ENCODE peak calls at places on chromosomes 2 and 18, in six cellular contexts. One of them, this sample, is unnamed. For H3K79me2, the result is how much of the 10 kb centered on the place peaks cover.

GRCh38 chr2:134335601-134336000 is 81.7 kb downstream of the MGAT5 start:
- DNase-seq in GM23248: no peak
- DNase-seq in K562: no peak
- DNase-seq in MM.1S: no peak
- DNase-seq in fibroblast of lung: no peak
- DNase-seq in neural progenitor cell: no peak
- DNase-seq in this sample: no peak

GRCh38 chr2:28683100-28683706 is 68.4 kb upstream of the PPP1CB start:
- DNase-seq in GM23248: peak
- DNase-seq in K562: peak
- DNase-seq in MM.1S: no peak
- DNase-seq in fibroblast of lung: peak
- DNase-seq in neural progenitor cell: peak
- DNase-seq in this sample: no peak

GRCh38 chr2:42327125-42327524 is 33.9 kb downstream of the COX7A2L start:
- DNase-seq in GM23248: no peak
- DNase-seq in K562: no peak
- DNase-seq in MM.1S: no peak
- DNase-seq in fibroblast of lung: no peak
- DNase-seq in neural progenitor cell: no peak
- DNase-seq in this sample: no peak

GRCh38 chr2:177455187-177455586 is 62.6 kb downstream of the AGPS start:
- DNase-seq in GM23248: no peak
- DNase-seq in K562: no peak
- DNase-seq in MM.1S: no peak
- DNase-seq in fibroblast of lung: no peak
- DNase-seq in neural progenitor cell: no peak
- DNase-seq in this sample: no peak

GRCh38 chr2:56185101-56185581 is 1.4 kb downstream of the CCDC85A start:
- DNase-seq in GM23248: peak
- DNase-seq in K562: no peak
- DNase-seq in MM.1S: no peak
- DNase-seq in fibroblast of lung: no peak
- DNase-seq in neural progenitor cell: peak
- DNase-seq in this sample: no peak

GRCh38 chr2:61362873-61363272 is 108.0 kb downstream of the USP34 start:
- DNase-seq in GM23248: no peak
- DNase-seq in K562: no peak
- DNase-seq in MM.1S: no peak
- DNase-seq in fibroblast of lung: no peak
- DNase-seq in neural progenitor cell: no peak
- DNase-seq in this sample: no peak

GRCh38 chr2:3189076-3189591 is 188.5 kb downstream of the EIPR1 start:
- DNase-seq in GM23248: no peak
- DNase-seq in K562: no peak
- DNase-seq in MM.1S: no peak
- DNase-seq in fibroblast of lung: no peak
- DNase-seq in neural progenitor cell: no peak
- DNase-seq in this sample: no peak

GRCh38 chr18:25113081-25113480 is 238.9 kb downstream of the ZNF521 start:
- DNase-seq in GM23248: no peak
- DNase-seq in K562: no peak
- DNase-seq in MM.1S: no peak
- DNase-seq in fibroblast of lung: no peak
- DNase-seq in neural progenitor cell: peak
- DNase-seq in this sample: no peak

GRCh38 chr2:96408631-96409542 is 73.3 kb downstream of the NCAPH start:
- DNase-seq in GM23248: peak
- DNase-seq in K562: no peak
- DNase-seq in MM.1S: no peak
- DNase-seq in fibroblast of lung: peak
- DNase-seq in neural progenitor cell: peak
- DNase-seq in this sample: no peak

GRCh38 chr18:27540126-27540525 is 355.0 kb upstream of the CHST9 start:
- DNase-seq in GM23248: no peak
- DNase-seq in K562: no peak
- DNase-seq in MM.1S: no peak
- DNase-seq in fibroblast of lung: no peak
- DNase-seq in neural progenitor cell: peak
- DNase-seq in this sample: no peak

GRCh38 chr18:50662775-50663383 is 103.0 kb downstream of the MAPK4 start:
- DNase-seq in GM23248: no peak
- DNase-seq in K562: no peak
- DNase-seq in MM.1S: no peak
- DNase-seq in fibroblast of lung: no peak
- DNase-seq in neural progenitor cell: peak
- DNase-seq in this sample: no peak

GRCh38 chr2:127401757-127402695 is 14.3 kb upstream of the MAP3K2 start:
- DNase-seq in GM23248: peak
- DNase-seq in K562: no peak
- DNase-seq in MM.1S: no peak
- DNase-seq in fibroblast of lung: no peak
- DNase-seq in neural progenitor cell: no peak
- DNase-seq in this sample: no peak

GRCh38 chr2:203743441-203743932 is 37.0 kb downstream of the CD28 start:
- DNase-seq in GM23248: peak
- DNase-seq in K562: no peak
- DNase-seq in MM.1S: no peak
- DNase-seq in fibroblast of lung: peak
- DNase-seq in neural progenitor cell: no peak
- DNase-seq in this sample: no peak

GRCh38 chr2:207135340-207135739 is 30.4 kb downstream of the KLF7 start:
- DNase-seq in GM23248: peak
- DNase-seq in K562: no peak
- DNase-seq in MM.1S: no peak
- DNase-seq in fibroblast of lung: peak
- DNase-seq in neural progenitor cell: no peak
- DNase-seq in this sample: no peak

GRCh38 chr2:60735496-60736250 is 20.4 kb upstream of the PAPOLG start:
- DNase-seq in GM23248: peak
- DNase-seq in K562: peak
- DNase-seq in MM.1S: peak
- DNase-seq in fibroblast of lung: no peak
- DNase-seq in neural progenitor cell: peak
- DNase-seq in this sample: no peak

GRCh38 chr2:206993964-206994363 is 54.6 kb downstream of the CPO start:
- DNase-seq in GM23248: no peak
- DNase-seq in K562: no peak
- DNase-seq in MM.1S: no peak
- DNase-seq in fibroblast of lung: peak
- DNase-seq in neural progenitor cell: no peak
- DNase-seq in this sample: no peak

DNA sequence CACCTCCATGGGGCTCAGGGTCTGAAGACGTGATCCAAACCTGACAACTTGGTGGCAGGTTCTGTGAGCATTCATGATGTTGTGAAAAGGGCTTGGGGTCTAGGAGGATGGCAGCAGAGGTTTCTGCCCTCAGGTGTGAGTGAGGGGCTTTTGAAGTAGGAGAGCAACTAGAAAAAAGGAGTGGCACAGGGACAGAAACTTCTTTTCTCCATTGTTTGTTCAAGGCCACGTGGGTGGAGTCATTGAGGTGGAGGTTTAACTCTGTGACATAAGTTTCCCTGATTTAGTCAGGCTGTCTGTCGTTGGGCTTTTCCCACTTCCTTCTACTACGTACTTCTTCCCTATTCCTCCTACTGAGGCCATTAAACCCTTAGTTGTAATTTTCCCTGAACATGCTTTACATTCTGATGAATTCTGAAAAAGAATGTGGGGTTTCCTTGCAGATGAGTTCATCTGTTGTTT is 13.1 kb downstream of the CFLAR start:
- DNase-seq in GM23248: peak
- DNase-seq in K562: peak
- DNase-seq in MM.1S: peak
- DNase-seq in fibroblast of lung: peak
- DNase-seq in neural progenitor cell: no peak
- DNase-seq in this sample: no peak
- H3K9ac ChIP-seq in GM23248: peak
- H3K9ac ChIP-seq in K562: peak
- H3K9ac ChIP-seq in MM.1S: peak
- H3K9ac ChIP-seq in fibroblast of lung: no peak
- H3K9ac ChIP-seq in neural progenitor cell: no peak
- H3K9ac ChIP-seq in this sample: peak

GRCh38 chr18:8713691-8714090 is 8.3 kb downstream of the MTCL1 start:
- DNase-seq in GM23248: no peak
- DNase-seq in K562: no peak
- DNase-seq in MM.1S: no peak
- DNase-seq in fibroblast of lung: no peak
- DNase-seq in neural progenitor cell: no peak
- DNase-seq in this sample: no peak
- H3K79me2 ChIP-seq in GM23248: half or more
- H3K79me2 ChIP-seq in K562: under half
- H3K79me2 ChIP-seq in MM.1S: half or more
- H3K79me2 ChIP-seq in fibroblast of lung: half or more
- H3K79me2 ChIP-seq in neural progenitor cell: half or more
- H3K79me2 ChIP-seq in this sample: half or more

GRCh38 chr2:153875801-153876466 is 4.2 kb downstream of the GALNT13 start:
- DNase-seq in GM23248: no peak
- DNase-seq in K562: no peak
- DNase-seq in MM.1S: no peak
- DNase-seq in fibroblast of lung: no peak
- DNase-seq in neural progenitor cell: no peak
- DNase-seq in this sample: no peak

GRCh38 chr2:153870308-153870707 is 1.4 kb upstream of the GALNT13 start:
- DNase-seq in GM23248: peak
- DNase-seq in K562: no peak
- DNase-seq in MM.1S: no peak
- DNase-seq in fibroblast of lung: no peak
- DNase-seq in neural progenitor cell: peak
- DNase-seq in this sample: no peak

GRCh38 chr2:153872311-153873061 is 764 bp downstream of the GALNT13 start:
- DNase-seq in GM23248: peak
- DNase-seq in K562: no peak
- DNase-seq in MM.1S: peak
- DNase-seq in fibroblast of lung: no peak
- DNase-seq in neural progenitor cell: peak
- DNase-seq in this sample: no peak

GRCh38 chr2:153873062-153874048 is 1.6 kb downstream of the GALNT13 start:
- DNase-seq in GM23248: no peak
- DNase-seq in K562: no peak
- DNase-seq in MM.1S: no peak
- DNase-seq in fibroblast of lung: peak
- DNase-seq in neural progenitor cell: peak
- DNase-seq in this sample: no peak

GRCh38 chr2:153871231-153872221 is at the start of gene GALNT13:
- DNase-seq in GM23248: peak
- DNase-seq in K562: no peak
- DNase-seq in MM.1S: peak
- DNase-seq in fibroblast of lung: peak
- DNase-seq in neural progenitor cell: peak
- DNase-seq in this sample: no peak
- H3K4me3 ChIP-seq in GM23248: peak
- H3K4me3 ChIP-seq in K562: no peak
- H3K4me3 ChIP-seq in MM.1S: peak
- H3K4me3 ChIP-seq in fibroblast of lung: peak
- H3K4me3 ChIP-seq in neural progenitor cell: peak
- H3K4me3 ChIP-seq in this sample: no peak

GRCh38 chr2:74581463-74581862 is 26.9 kb downstream of the DOK1 start:
- DNase-seq in GM23248: no peak
- DNase-seq in K562: no peak
- DNase-seq in MM.1S: no peak
- DNase-seq in fibroblast of lung: no peak
- DNase-seq in neural progenitor cell: no peak
- DNase-seq in this sample: no peak

GRCh38 chr2:74576830-74577229 is 22.3 kb downstream of the DOK1 start:
- DNase-seq in GM23248: peak
- DNase-seq in K562: peak
- DNase-seq in MM.1S: no peak
- DNase-seq in fibroblast of lung: peak
- DNase-seq in neural progenitor cell: no peak
- DNase-seq in this sample: no peak

GRCh38 chr2:74576151-74576755 is 21.7 kb downstream of the DOK1 start:
- DNase-seq in GM23248: peak
- DNase-seq in K562: peak
- DNase-seq in MM.1S: no peak
- DNase-seq in fibroblast of lung: peak
- DNase-seq in neural progenitor cell: no peak
- DNase-seq in this sample: no peak

GRCh38 chr2:74577448-74577847 is 22.9 kb downstream of the DOK1 start:
- DNase-seq in GM23248: peak
- DNase-seq in K562: peak
- DNase-seq in MM.1S: no peak
- DNase-seq in fibroblast of lung: no peak
- DNase-seq in neural progenitor cell: no peak
- DNase-seq in this sample: no peak

GRCh38 chr2:74578476-74578875 is 24.0 kb downstream of the DOK1 start:
- DNase-seq in GM23248: no peak
- DNase-seq in K562: no peak
- DNase-seq in MM.1S: no peak
- DNase-seq in fibroblast of lung: no peak
- DNase-seq in neural progenitor cell: no peak
- DNase-seq in this sample: no peak
- H3K9ac ChIP-seq in GM23248: no peak
- H3K9ac ChIP-seq in K562: no peak
- H3K9ac ChIP-seq in MM.1S: no peak
- H3K9ac ChIP-seq in fibroblast of lung: no peak
- H3K9ac ChIP-seq in neural progenitor cell: no peak
- H3K9ac ChIP-seq in this sample: no peak

GRCh38 chr2:112644155-112644932 is 1.4 kb upstream of the SLC20A1 start:
- DNase-seq in GM23248: no peak
- DNase-seq in K562: no peak
- DNase-seq in MM.1S: no peak
- DNase-seq in fibroblast of lung: peak
- DNase-seq in neural progenitor cell: peak
- DNase-seq in this sample: no peak

GRCh38 chr2:112646791-112647720 is 1.3 kb downstream of the SLC20A1 start:
- DNase-seq in GM23248: peak
- DNase-seq in K562: peak
- DNase-seq in MM.1S: peak
- DNase-seq in fibroblast of lung: no peak
- DNase-seq in neural progenitor cell: peak
- DNase-seq in this sample: no peak

GRCh38 chr2:112645396-112646101 is at the start of gene SLC20A1:
- DNase-seq in GM23248: peak
- DNase-seq in K562: peak
- DNase-seq in MM.1S: peak
- DNase-seq in fibroblast of lung: peak
- DNase-seq in neural progenitor cell: peak
- DNase-seq in this sample: no peak

GRCh38 chr2:112644933-112645395 is 775 bp upstream of the SLC20A1 start:
- DNase-seq in GM23248: no peak
- DNase-seq in K562: no peak
- DNase-seq in MM.1S: no peak
- DNase-seq in fibroblast of lung: no peak
- DNase-seq in neural progenitor cell: no peak
- DNase-seq in this sample: no peak

DNA sequence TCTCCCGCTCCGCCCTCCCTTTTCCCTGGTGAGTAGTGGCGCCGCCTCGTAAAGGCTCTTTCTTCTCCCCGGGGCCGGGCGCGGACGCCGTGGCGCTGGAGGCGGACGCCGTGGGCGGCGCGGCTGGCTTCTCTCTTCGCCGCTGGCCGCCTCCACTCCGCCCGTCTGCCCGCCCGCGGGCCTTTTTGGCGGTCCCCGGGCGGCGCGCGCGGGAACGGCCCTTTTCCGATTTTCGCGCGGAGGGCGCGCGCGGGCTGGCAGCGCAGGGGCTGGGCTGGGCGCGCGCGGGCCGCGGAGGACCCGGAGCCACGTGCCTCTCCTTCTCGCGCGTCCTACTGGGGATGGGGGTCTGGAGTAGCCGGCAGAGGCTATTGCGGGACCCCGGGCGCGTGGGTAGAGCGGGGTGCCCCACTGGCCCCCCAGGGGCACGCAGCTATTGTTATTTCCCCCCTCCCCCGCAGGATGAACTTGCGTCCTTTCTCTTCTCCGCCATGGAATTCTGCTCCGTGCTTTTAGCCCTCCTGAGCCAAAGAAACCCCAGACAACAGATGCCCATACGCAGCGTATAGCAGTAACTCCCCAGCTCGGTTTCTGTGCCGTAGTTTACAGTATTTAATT is 472 bp downstream of the SLC20A1 start:
- DNase-seq in GM23248: peak
- DNase-seq in K562: no peak
- DNase-seq in MM.1S: peak
- DNase-seq in fibroblast of lung: no peak
- DNase-seq in neural progenitor cell: peak
- DNase-seq in this sample: no peak
- H3K79me2 ChIP-seq in GM23248: half or more
- H3K79me2 ChIP-seq in K562: half or more
- H3K79me2 ChIP-seq in MM.1S: under half
- H3K79me2 ChIP-seq in fibroblast of lung: half or more
- H3K79me2 ChIP-seq in neural progenitor cell: half or more
- H3K79me2 ChIP-seq in this sample: half or more

This sample was measured in keratinocyte.